ENCODE peak calls at places on chromosome 3, in nine cellular contexts. One of them, this sample, is unnamed.
A peak's percentile ranks its signal among the peaks of the same experiment; 100 is the strongest.

GRCh38 chr3:188106898-188107684 is 46.9 kb upstream of the LPP start:
- DNase-seq in IMR-90: no peak
- DNase-seq in MM.1S: no peak
- DNase-seq in psoas muscle: no peak
- DNase-seq in esophagus muscularis mucosa: no peak
- DNase-seq in sciatic nerve: no peak
- DNase-seq in fibroblast of mammary gland: no peak
- DNase-seq in upper lobe of right lung: no peak
- DNase-seq in lower lobe of right lung: no peak
- DNase-seq in this sample: no peak

GRCh38 chr3:172965256-172965655 is 175.8 kb downstream of the SPATA16 start:
- DNase-seq in lower lobe of right lung: no peak
- DNase-seq in IMR-90: peak; percentile 50
- DNase-seq in MM.1S: no peak
- DNase-seq in upper lobe of right lung: no peak
- DNase-seq in psoas muscle: no peak
- DNase-seq in fibroblast of mammary gland: no peak
- DNase-seq in sciatic nerve: no peak
- DNase-seq in esophagus muscularis mucosa: no peak
- DNase-seq in this sample: no peak

GRCh38 chr3:46321461-46322104 is 32.3 kb upstream of the CCR2 start:
- DNase-seq in esophagus muscularis mucosa: no peak
- DNase-seq in sciatic nerve: no peak
- DNase-seq in psoas muscle: no peak
- DNase-seq in IMR-90: no peak
- DNase-seq in MM.1S: peak; percentile 50
- DNase-seq in fibroblast of mammary gland: no peak
- DNase-seq in lower lobe of right lung: no peak
- DNase-seq in upper lobe of right lung: no peak
- DNase-seq in this sample: no peak

GRCh38 chr3:184868477-184868876 is 56.5 kb downstream of the VPS8 start:
- DNase-seq in fibroblast of mammary gland: no peak
- DNase-seq in psoas muscle: no peak
- DNase-seq in upper lobe of right lung: no peak
- DNase-seq in lower lobe of right lung: no peak
- DNase-seq in MM.1S: no peak
- DNase-seq in IMR-90: no peak
- DNase-seq in sciatic nerve: no peak
- DNase-seq in esophagus muscularis mucosa: no peak
- DNase-seq in this sample: no peak

GRCh38 chr3:128567705-128568356 is 74.8 kb upstream of the GATA2 start:
- DNase-seq in psoas muscle: no peak
- DNase-seq in IMR-90: no peak
- DNase-seq in upper lobe of right lung: no peak
- DNase-seq in lower lobe of right lung: no peak
- DNase-seq in esophagus muscularis mucosa: no peak
- DNase-seq in MM.1S: no peak
- DNase-seq in sciatic nerve: no peak
- DNase-seq in fibroblast of mammary gland: no peak
- DNase-seq in this sample: no peak

GRCh38 chr3:54649551-54649950 is 278.3 kb downstream of the LRTM1 start:
- DNase-seq in sciatic nerve: no peak
- DNase-seq in lower lobe of right lung: no peak
- DNase-seq in fibroblast of mammary gland: no peak
- DNase-seq in MM.1S: no peak
- DNase-seq in upper lobe of right lung: no peak
- DNase-seq in psoas muscle: no peak
- DNase-seq in esophagus muscularis mucosa: no peak
- DNase-seq in IMR-90: no peak
- DNase-seq in this sample: no peak

GRCh38 chr3:189132125-189132744 is 39.5 kb upstream of the TPRG1 start:
- DNase-seq in MM.1S: peak; percentile 74
- DNase-seq in esophagus muscularis mucosa: peak; percentile 55
- DNase-seq in lower lobe of right lung: peak; percentile 65
- DNase-seq in fibroblast of mammary gland: peak; percentile 90
- DNase-seq in psoas muscle: no peak
- DNase-seq in upper lobe of right lung: no peak
- DNase-seq in IMR-90: peak; percentile 82
- DNase-seq in sciatic nerve: no peak
- DNase-seq in this sample: peak; percentile 86

GRCh38 chr3:131535596-131535995 is 32.8 kb upstream of the MRPL3 start:
- DNase-seq in upper lobe of right lung: no peak
- DNase-seq in fibroblast of mammary gland: peak; percentile 93
- DNase-seq in MM.1S: no peak
- DNase-seq in lower lobe of right lung: no peak
- DNase-seq in IMR-90: peak; percentile 38
- DNase-seq in esophagus muscularis mucosa: no peak
- DNase-seq in sciatic nerve: no peak
- DNase-seq in psoas muscle: no peak
- DNase-seq in this sample: peak; percentile 26

GRCh38 chr3:187368251-187368733 is at the start of gene RTP4:
- DNase-seq in IMR-90: peak; percentile 10
- DNase-seq in MM.1S: peak; percentile 98
- DNase-seq in fibroblast of mammary gland: peak; percentile 73
- DNase-seq in esophagus muscularis mucosa: no peak
- DNase-seq in psoas muscle: no peak
- DNase-seq in upper lobe of right lung: no peak
- DNase-seq in sciatic nerve: no peak
- DNase-seq in lower lobe of right lung: no peak
- DNase-seq in this sample: peak; percentile 8

GRCh38 chr3:182618981-182619591 is 174.2 kb upstream of the ATP11B start:
- DNase-seq in lower lobe of right lung: no peak
- DNase-seq in sciatic nerve: no peak
- DNase-seq in upper lobe of right lung: no peak
- DNase-seq in psoas muscle: no peak
- DNase-seq in fibroblast of mammary gland: peak; percentile 26
- DNase-seq in IMR-90: peak; percentile 1
- DNase-seq in esophagus muscularis mucosa: no peak
- DNase-seq in MM.1S: peak; percentile 71
- DNase-seq in this sample: peak; percentile 64

GRCh38 chr3:185549111-185549510 is 3.3 kb downstream of the LIPH start:
- DNase-seq in upper lobe of right lung: no peak
- DNase-seq in fibroblast of mammary gland: peak; percentile 99
- DNase-seq in MM.1S: no peak
- DNase-seq in IMR-90: peak; percentile 98
- DNase-seq in lower lobe of right lung: no peak
- DNase-seq in psoas muscle: no peak
- DNase-seq in sciatic nerve: no peak
- DNase-seq in esophagus muscularis mucosa: no peak
- DNase-seq in this sample: peak; percentile 81

GRCh38 chr3:171936231-171936841 is 93.2 kb downstream of the TMEM212 start:
- DNase-seq in MM.1S: no peak
- DNase-seq in fibroblast of mammary gland: peak; percentile 97
- DNase-seq in esophagus muscularis mucosa: no peak
- DNase-seq in upper lobe of right lung: no peak
- DNase-seq in sciatic nerve: no peak
- DNase-seq in IMR-90: peak; percentile 78
- DNase-seq in psoas muscle: no peak
- DNase-seq in lower lobe of right lung: peak; percentile 62
- DNase-seq in this sample: peak; percentile 8

GRCh38 chr3:134441321-134441720 is 44.5 kb downstream of the ANAPC13 start:
- DNase-seq in esophagus muscularis mucosa: peak; percentile 77
- DNase-seq in lower lobe of right lung: no peak
- DNase-seq in IMR-90: peak; percentile 54
- DNase-seq in fibroblast of mammary gland: no peak
- DNase-seq in sciatic nerve: no peak
- DNase-seq in psoas muscle: no peak
- DNase-seq in MM.1S: no peak
- DNase-seq in upper lobe of right lung: no peak
- DNase-seq in this sample: no peak

GRCh38 chr3:158091526-158091925 is 14.7 kb downstream of the SHOX2 start:
- DNase-seq in esophagus muscularis mucosa: no peak
- DNase-seq in sciatic nerve: no peak
- DNase-seq in lower lobe of right lung: no peak
- DNase-seq in IMR-90: peak; percentile 49
- DNase-seq in MM.1S: no peak
- DNase-seq in psoas muscle: no peak
- DNase-seq in upper lobe of right lung: no peak
- DNase-seq in fibroblast of mammary gland: peak; percentile 57
- DNase-seq in this sample: no peak